ENCODE peak calls at places on chromosomes 12 and 14, in eight cellular contexts. R is neural progenitor cell; P is A549; Y is transverse colon; B is vagina; T is ascending aorta; H is CD8-positive, alpha-beta T cell; Q is body of pancreas. U is an unnamed sample.

GRCh38 chr14:89616425-89617141 is 199.6 kb upstream of the FOXN3 start:
- DNase-seq in H (peak; percentile 24), Y (no peak), P (no peak), R (no peak), B (no peak), T (no peak), Q (no peak), U (no peak)

GRCh38 chr12:101040936-101041335 is 169.1 kb downstream of the SLC5A8 start:
- DNase-seq in R (no peak), B (no peak), Y (no peak), Q (no peak), H (no peak), T (no peak), P (no peak), U (no peak)

GRCh38 chr14:101289911-101290310 is 271.4 kb upstream of the DIO3 start:
- DNase-seq in R (no peak), H (no peak), T (no peak), Y (no peak), B (no peak), Q (no peak), P (no peak), U (no peak)

GRCh38 chr14:68585690-68586089 is 207.2 kb downstream of the ZFP36L1 start:
- DNase-seq in T (no peak), B (no peak), H (no peak), P (no peak), Y (no peak), Q (no peak), R (peak; percentile 65), U (no peak)

GRCh38 chr14:33404964-33405574 is 466.4 kb downstream of the NPAS3 start:
- DNase-seq in B (no peak), Y (no peak), P (no peak), Q (no peak), H (no peak), R (peak; percentile 16), T (no peak), U (no peak)

GRCh38 chr12:107092669-107093546 is 441 bp downstream of the CRY1 start:
- DNase-seq in R (peak; percentile 73), H (peak; percentile 33), T (peak; percentile 81), Y (peak; percentile 47), B (peak; percentile 89), P (peak; percentile 20), Q (peak; percentile 68), U (no peak)

GRCh38 chr14:25411933-25412757 is 362.2 kb upstream of the STXBP6 start:
- DNase-seq in B (no peak), P (no peak), H (no peak), R (peak; percentile 73), Q (no peak), T (no peak), Y (no peak), U (no peak)

GRCh38 chr12:93197067-93197593 is 180.6 kb upstream of the NUDT4 start:
- DNase-seq in Q (no peak), Y (no peak), P (no peak), H (no peak), T (no peak), B (no peak), R (no peak), U (no peak)

GRCh38 chr12:28869197-28869596 is 279.9 kb upstream of the FAR2 start:
- DNase-seq in P (no peak), H (no peak), Y (no peak), B (no peak), R (no peak), Q (no peak), T (no peak), U (peak; percentile 39)

GRCh38 chr12:75960086-75960910 is 71.3 kb downstream of the PHLDA1 start:
- DNase-seq in Y (peak; percentile 39), H (no peak), Q (peak; percentile 95), P (no peak), T (no peak), B (no peak), R (no peak), U (no peak)

GRCh38 chr12:122880668-122881067 is 15.3 kb downstream of the VPS37B start:
- DNase-seq in T (peak; percentile 67), H (no peak), Q (no peak), R (peak; percentile 73), B (no peak), P (peak; percentile 65), Y (no peak), U (no peak)

GRCh38 chr12:132167610-132168310 is 23.5 kb downstream of the NOC4L start:
- DNase-seq in R (no peak), Q (no peak), T (no peak), B (no peak), Y (no peak), P (no peak), H (no peak), U (no peak)
- H3K4me3 ChIP-seq in R (no peak overlapping the region), Q (no peak overlapping the region), T (no peak overlapping the region), B (no peak overlapping the region), Y (no peak overlapping the region), P (no peak overlapping the region), H (no peak overlapping the region), U (no peak overlapping the region)

GRCh38 chr12:105935981-105936380 is 202.8 kb downstream of the NUAK1 start:
- DNase-seq in T (no peak), H (no peak), P (no peak), R (no peak), Q (no peak), Y (no peak), B (no peak), U (no peak)
- H3K27ac ChIP-seq in T (no peak overlapping the region), H (no peak overlapping the region), P (no peak overlapping the region), R (no peak overlapping the region), Q (no peak overlapping the region), Y (no peak overlapping the region), B (no peak overlapping the region), U (no peak overlapping the region)

DNA sequence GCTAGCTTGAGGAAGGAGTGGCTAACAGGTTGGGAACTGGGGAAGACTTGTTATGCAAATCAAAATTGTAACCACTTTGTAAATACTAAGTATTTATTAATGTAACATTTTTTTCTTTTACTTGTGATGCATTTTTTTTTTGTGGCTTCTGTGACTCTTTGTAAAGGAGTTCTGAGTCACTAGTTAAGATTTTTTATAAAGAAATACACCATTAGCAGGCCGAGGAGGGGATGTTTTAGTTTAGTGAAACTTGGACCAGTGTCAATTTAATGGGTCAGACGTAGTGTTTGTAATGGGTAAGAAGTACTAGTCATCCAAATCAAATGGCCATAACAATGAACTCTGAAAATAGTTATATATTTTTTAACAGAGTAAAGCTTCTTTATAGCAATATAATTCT is 43.1 kb downstream of the AKAP6 start:
- DNase-seq in B (no peak), H (no peak), T (no peak), Q (no peak), P (no peak), Y (no peak), R (no peak), U (peak; percentile 87)
- H3K4me3 ChIP-seq in B (no peak overlapping the region), H (no peak overlapping the region), T (no peak overlapping the region), Q (no peak overlapping the region), P (no peak overlapping the region), Y (no peak overlapping the region), R (no peak overlapping the region), U (no peak overlapping the region)

GRCh38 chr14:100215330-100215885 is 23.5 kb upstream of the YY1 start:
- DNase-seq in Y (no peak), B (no peak), P (no peak), H (no peak), R (no peak), Q (no peak), T (no peak), U (no peak)

GRCh38 chr14:100213587-100213955 is 25.4 kb upstream of the YY1 start:
- DNase-seq in H (no peak), Y (no peak), P (no peak), Q (no peak), R (no peak), B (no peak), T (no peak), U (no peak)

GRCh38 chr14:100212476-100213333 is 26.2 kb upstream of the YY1 start:
- DNase-seq in R (no peak), H (no peak), Q (no peak), P (no peak), B (no peak), T (no peak), Y (no peak), U (no peak)

GRCh38 chr14:100213956-100214767 is 24.8 kb upstream of the YY1 start:
- DNase-seq in H (peak; percentile 78), Y (peak; percentile 96), R (peak; percentile 97), Q (peak; percentile 94), P (peak; percentile 86), T (peak; percentile 91), B (no peak), U (no peak)

DNA sequence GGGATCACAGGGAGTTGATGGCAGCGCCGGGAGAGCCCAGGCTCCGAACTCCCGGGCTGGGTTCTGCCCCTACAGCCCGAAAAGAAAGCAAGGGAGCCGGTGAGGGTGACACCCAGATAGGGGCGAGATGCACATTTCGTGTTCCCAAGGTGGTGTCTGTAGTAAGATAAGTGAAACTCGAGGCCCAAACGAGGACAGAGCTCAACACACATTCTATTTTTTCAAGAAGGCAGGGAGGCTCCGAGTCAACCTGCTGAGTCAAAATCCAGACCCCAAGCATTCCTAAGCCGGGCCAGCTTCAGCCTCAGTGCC is 24.2 kb upstream of the YY1 start:
- DNase-seq in H (no peak), T (no peak), Y (no peak), P (no peak), R (no peak), B (no peak), Q (no peak), U (no peak)
- H3K27ac ChIP-seq in H (peak overlapping the region; percentile 90), T (peak overlapping the region; percentile 97), Y (peak overlapping the region; percentile 99), P (peak overlapping the region; percentile 98), R (peak overlapping the region; percentile 20), B (peak overlapping the region; percentile 92), Q (peak overlapping the region; percentile 97), U (no peak overlapping the region)

U was measured in AG04450.